ENCODE peak calls at places on chromosomes 11 and 22, in four cellular contexts. X is neuronal stem cell, D is GM04503, B is AG08395. A is an unnamed sample.

GRCh38 chr22:17846326-17846992 is 72.2 kb upstream of the BID start:
- DNase-seq in X (no peak), D (peak), B (peak), A (no peak)

GRCh38 chr11:2932850-2933251 is 3.6 kb upstream of the PHLDA2 start:
- DNase-seq in X (no peak), D (no peak), B (peak), A (peak)

GRCh38 chr11:57763568-57763967 is 2.0 kb downstream of the CTNND1 start:
- DNase-seq in X (no peak), D (no peak), B (peak), A (peak)

GRCh38 chr11:31799794-31800397 is 11.2 kb downstream of the PAX6 start:
- DNase-seq in X (no peak), D (no peak), B (no peak), A (no peak)

GRCh38 chr22:49723478-49724029 is 104.1 kb downstream of the BRD1 start:
- DNase-seq in X (no peak), D (no peak), B (no peak), A (no peak)

GRCh38 chr22:27749597-27750225 is 51.8 kb downstream of the MN1 start:
- DNase-seq in X (no peak), D (no peak), B (peak), A (peak)

GRCh38 chr22:25494774-25495173 is 69.7 kb upstream of the GRK3 start:
- DNase-seq in X (no peak), D (no peak), B (no peak), A (no peak)

GRCh38 chr11:75639752-75640151 is 29.1 kb downstream of the MAP6 start:
- DNase-seq in X (no peak), D (no peak), B (peak), A (no peak)

GRCh38 chr11:91433284-91434010 is 791.2 kb upstream of the FAT3 start:
- DNase-seq in X (no peak), D (no peak), B (no peak), A (no peak)

GRCh38 chr22:39579909-39580571 is 9.5 kb downstream of the CACNA1I start:
- DNase-seq in X (no peak), D (no peak), B (no peak), A (no peak)

GRCh38 chr11:62324738-62325556 is 12.3 kb upstream of the ASRGL1 start:
- DNase-seq in X (peak), D (no peak), B (peak), A (no peak)

GRCh38 chr11:127939000-127939399 is 648.4 kb downstream of the ETS1 start:
- DNase-seq in X (no peak), D (no peak), B (no peak), A (peak)

GRCh38 chr11:127996825-127997224 is 590.5 kb downstream of the ETS1 start:
- DNase-seq in X (no peak), D (peak), B (peak), A (no peak)

GRCh38 chr11:77126861-77127673 is 979 bp upstream of the MYO7A start:
- DNase-seq in X (peak), D (no peak), B (peak), A (no peak)

GRCh38 chr22:24796056-24796455 is 10.0 kb upstream of the SGSM1 start:
- DNase-seq in X (no peak), D (no peak), B (no peak), A (no peak)

GRCh38 chr11:6321356-6321755 is 1.1 kb upstream of the CAVIN3 start:
- DNase-seq in X (no peak), D (no peak), B (no peak), A (no peak)

GRCh38 chr22:28435271-28435825 is 244.3 kb downstream of the TTC28 start:
- DNase-seq in X (no peak), D (no peak), B (no peak), A (no peak)

A was measured in NCI-H226.